ENCODE peak calls at places on chromosomes 1 and 21, in four cellular contexts. R, P, M and H are unnamed samples.

GRCh38 chr1:21641076-21641475 is 28.1 kb downstream of the RAP1GAP start:
- DNase-seq in M (no peak), P (no peak), R (no peak), H (no peak)

GRCh38 chr1:14511856-14512585 is 86.5 kb upstream of the KAZN start:
- DNase-seq in R (no peak), P (no peak), M (no peak), H (no peak)

GRCh38 chr1:31421404-31422040 is 8.5 kb downstream of the SERINC2 start:
- DNase-seq in M (no peak), R (no peak), P (peak; percentile 73), H (peak; percentile 55)

GRCh38 chr1:66598670-66599069 is 64.7 kb downstream of the SGIP1 start:
- DNase-seq in M (no peak), P (no peak), R (no peak), H (no peak)

GRCh38 chr1:228488107-228488817 is 1.1 kb downstream of the RNF187 start:
- DNase-seq in M (no peak), P (peak; percentile 44), R (no peak), H (no peak)

GRCh38 chr1:25549273-25550154 is 6.1 kb downstream of the LDLRAP1 start:
- DNase-seq in M (peak; percentile 94), P (no peak), R (peak; percentile 53), H (no peak)

GRCh38 chr1:119467219-119467618 is 39.8 kb upstream of the HSD3B1 start:
- DNase-seq in P (no peak), M (no peak), R (no peak), H (no peak)

GRCh38 chr1:159867322-159868064 is 5.0 kb upstream of the VSIG8 start:
- DNase-seq in M (no peak), P (no peak), R (no peak), H (no peak)

GRCh38 chr1:186289943-186290560 is 85.0 kb downstream of the TPR start:
- DNase-seq in M (no peak), P (no peak), R (no peak), H (no peak)

GRCh38 chr1:180181996-180182675 is 27.5 kb downstream of the QSOX1 start:
- DNase-seq in M (no peak), R (no peak), P (no peak), H (no peak)

GRCh38 chr21:42414928-42415769 is 11.4 kb downstream of the UBASH3A start:
- DNase-seq in P (no peak), R (no peak), M (peak; percentile 97), H (no peak)

GRCh38 chr1:1230656-1231399 is 973 bp downstream of the SDF4 start:
- DNase-seq in P (no peak), R (peak; percentile 60), M (no peak), H (no peak)

GRCh38 chr1:81974222-81974841 is 173.6 kb downstream of the ADGRL2 start:
- DNase-seq in M (no peak), R (peak; percentile 3), P (no peak), H (no peak)

GRCh38 chr1:176878750-176879536 is 285.6 kb downstream of the ASTN1 start:
- DNase-seq in P (peak; percentile 55), M (no peak), R (no peak), H (peak; percentile 15)

GRCh38 chr1:103416681-103417318 is 108.7 kb upstream of the RNPC3 start:
- DNase-seq in P (no peak), M (no peak), R (no peak), H (no peak)
- TF ChIP-seq SUZ12 in P (no peak), M (no peak), R (no peak), H (no peak)

GRCh38 chr1:165853528-165854075 is 26.2 kb downstream of the UCK2 start:
- DNase-seq in M (no peak), R (no peak), P (no peak), H (no peak)
- H3K4me1 ChIP-seq in M (peaks cover 46% of the 10 kb centered on the region), R (peaks cover 61% of the 10 kb centered on the region), P (peaks cover 32% of the 10 kb centered on the region), H (peaks cover 13% of the 10 kb centered on the region)

DNA sequence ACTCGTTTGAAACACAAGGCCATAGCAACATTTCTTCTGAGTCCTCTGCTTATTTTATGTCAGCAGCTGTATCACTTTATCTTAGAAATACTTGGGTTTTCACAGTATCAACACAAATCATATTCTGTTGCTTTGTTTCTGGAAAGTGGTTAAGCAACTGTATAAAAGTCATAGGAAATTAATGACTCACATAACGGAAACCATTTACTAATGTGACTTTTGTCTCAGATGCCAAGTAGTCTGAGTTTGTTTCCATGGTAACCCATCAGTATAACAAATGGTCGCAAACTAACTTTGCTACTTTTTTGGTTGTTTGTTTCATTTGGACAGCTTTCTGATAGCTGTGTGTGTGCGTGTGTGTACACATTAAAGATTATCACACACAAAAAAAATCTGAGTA is 31.0 kb downstream of the EEIG2 start:
- DNase-seq in R (no peak), P (no peak), M (no peak), H (no peak)
- TF ChIP-seq SUZ12 in R (no peak), P (no peak), M (no peak), H (no peak)

DNA sequence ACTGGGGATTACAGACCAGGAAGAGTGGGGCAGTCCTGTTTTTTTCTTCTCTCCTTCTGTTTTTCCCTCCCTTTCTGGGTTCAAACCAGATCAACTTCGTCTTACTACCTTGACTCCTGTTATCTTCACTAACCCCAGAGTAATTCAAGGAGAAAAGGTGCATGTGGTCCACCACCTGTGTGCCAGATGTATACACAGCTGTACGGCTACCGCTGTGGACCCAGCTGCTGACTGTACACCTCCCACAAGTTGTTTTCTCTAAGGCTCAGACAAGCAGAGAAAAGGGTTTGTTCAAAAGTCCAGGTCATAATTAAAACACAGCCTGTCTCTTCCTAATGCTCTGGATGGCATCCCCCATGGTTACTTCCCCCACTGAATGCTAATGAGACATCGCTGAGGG is 102.1 kb downstream of the LMX1A start:
- DNase-seq in M (no peak), R (no peak), P (no peak), H (no peak)
- H3K4me1 ChIP-seq in M (no peaks in the 10 kb centered on the region), R (peaks cover 68% of the 10 kb centered on the region), P (peaks cover 4% of the 10 kb centered on the region), H (peaks cover 12% of the 10 kb centered on the region)

GRCh38 chr1:202498542-202498941 is 150.0 kb downstream of the PPP1R12B start:
- DNase-seq in M (no peak), P (no peak), R (no peak), H (peak; percentile 11)
- TF ChIP-seq SUZ12 in M (no peak), P (no peak), R (no peak), H (no peak)

GRCh38 chr1:112937070-112937469 is 18.9 kb downstream of the SLC16A1 start:
- DNase-seq in R (no peak), M (no peak), P (no peak), H (no peak)

GRCh38 chr1:112939810-112940209 is 16.2 kb downstream of the SLC16A1 start:
- DNase-seq in R (no peak), M (no peak), P (no peak), H (no peak)

GRCh38 chr1:112937495-112937894 is 18.5 kb downstream of the SLC16A1 start:
- DNase-seq in M (no peak), R (no peak), P (no peak), H (no peak)

GRCh38 chr1:112935474-112936289 is 20.3 kb downstream of the SLC16A1 start:
- DNase-seq in P (no peak), M (no peak), R (no peak), H (no peak)

GRCh38 chr1:112938188-112938587 is 17.8 kb downstream of the SLC16A1 start:
- DNase-seq in R (no peak), M (no peak), P (no peak), H (no peak)
- H3K4me1 ChIP-seq in R (peaks cover 46% of the 10 kb centered on the region), M (peaks cover 4% of the 10 kb centered on the region), P (no peaks in the 10 kb centered on the region), H (no peaks in the 10 kb centered on the region)